ENCODE peak calls at places on chromosomes 6 and 20, in ten cellular contexts. X, S, R, W, E, P, K, L, F and D are unnamed samples.

GRCh38 chr20:32596681-32597252 is 11.6 kb upstream of the NOL4L start:
- DNase-seq in L (no peak), F (no peak), P (no peak), E (no peak), R (no peak), S (no peak), K (no peak), X (no peak), W (no peak), D (no peak)

GRCh38 chr6:55778704-55779103 is 96.7 kb downstream of the BMP5 start:
- DNase-seq in W (no peak), X (no peak), K (no peak), L (no peak), E (no peak), S (no peak), R (no peak), P (no peak), F (no peak), D (no peak)

GRCh38 chr6:159038914-159039884 is 5.6 kb downstream of the TAGAP start:
- DNase-seq in S (no peak), P (peak; percentile 64), F (peak; percentile 52), E (no peak), K (no peak), R (peak; percentile 3), W (no peak), X (no peak), L (no peak), D (peak; percentile 54)

GRCh38 chr20:63335711-63336110 is 25.4 kb downstream of the CHRNA4 start:
- DNase-seq in L (no peak), S (no peak), P (no peak), E (no peak), X (no peak), K (no peak), R (no peak), F (no peak), W (no peak), D (no peak)

GRCh38 chr20:7855545-7855944 is 84.7 kb downstream of the HAO1 start:
- DNase-seq in W (no peak), E (no peak), P (no peak), K (no peak), L (no peak), X (no peak), F (no peak), S (no peak), R (no peak), D (no peak)

GRCh38 chr6:3052481-3053230 is 15.6 kb upstream of the RIPK1 start:
- DNase-seq in K (no peak), E (no peak), L (no peak), R (no peak), S (no peak), X (no peak), W (no peak), F (no peak), P (no peak), D (no peak)

GRCh38 chr6:16553531-16553930 is 207.7 kb downstream of the ATXN1 start:
- DNase-seq in P (no peak), X (no peak), W (no peak), F (no peak), E (no peak), L (no peak), R (no peak), S (no peak), K (no peak), D (no peak)

GRCh38 chr6:132819405-132820145 is 5.2 kb downstream of the RPS12 start:
- DNase-seq in L (no peak), R (no peak), E (no peak), K (no peak), W (no peak), P (no peak), F (no peak), X (peak; percentile 24), S (no peak), D (no peak)

GRCh38 chr20:51687071-51687470 is 81.1 kb downstream of the ATP9A start:
- DNase-seq in K (peak; percentile 89), W (no peak), F (no peak), S (no peak), X (peak; percentile 95), L (no peak), E (no peak), P (no peak), R (no peak), D (no peak)

GRCh38 chr6:164554700-164555479 is 754.5 kb downstream of the C6orf118 start:
- DNase-seq in X (no peak), S (no peak), E (no peak), R (no peak), W (no peak), L (no peak), K (no peak), P (no peak), F (no peak), D (no peak)

GRCh38 chr6:84415517-84415916 is 188.1 kb upstream of the CEP162 start:
- DNase-seq in L (no peak), P (no peak), S (no peak), K (no peak), W (no peak), R (no peak), F (no peak), E (no peak), X (no peak), D (no peak)

GRCh38 chr6:71906813-71907212 is 20.5 kb downstream of the RIMS1 start:
- DNase-seq in X (no peak), F (no peak), L (no peak), S (no peak), R (no peak), P (no peak), E (no peak), W (no peak), K (no peak), D (no peak)

GRCh38 chr6:10180138-10181074 is 234.5 kb downstream of the TFAP2A start:
- DNase-seq in S (no peak), E (no peak), P (no peak), X (no peak), W (no peak), F (no peak), L (no peak), R (no peak), K (no peak), D (no peak)

GRCh38 chr20:45991616-45992015 is 17.1 kb upstream of the MMP9 start:
- DNase-seq in F (no peak), X (no peak), W (no peak), E (no peak), K (no peak), S (no peak), P (no peak), R (no peak), L (no peak), D (no peak)

GRCh38 chr6:157714153-157714490 is 108.9 kb upstream of the SNX9 start:
- DNase-seq in X (no peak), F (no peak), L (no peak), E (no peak), R (no peak), P (no peak), W (peak; percentile 33), S (no peak), K (no peak), D (no peak)

GRCh38 chr6:1952726-1953360 is 292.6 kb downstream of the GMDS start:
- DNase-seq in S (no peak), L (no peak), F (no peak), R (no peak), W (peak; percentile 92), E (no peak), X (no peak), K (peak; percentile 18), P (no peak), D (no peak)

GRCh38 chr6:52365871-52366540 is 4.1 kb downstream of the PAQR8 start:
- DNase-seq in F (no peak), R (no peak), P (no peak), S (no peak), W (no peak), X (no peak), E (no peak), L (no peak), K (no peak), D (no peak)

GRCh38 chr6:41083072-41083471 is 10.3 kb downstream of the NFYA start:
- DNase-seq in E (no peak), R (no peak), W (no peak), F (no peak), X (no peak), K (no peak), L (no peak), P (no peak), S (no peak), D (no peak)

GRCh38 chr6:27688014-27688586 is 215.2 kb upstream of the ZNF184 start:
- DNase-seq in R (peak; percentile 71), E (peak; percentile 69), X (peak; percentile 87), L (peak; percentile 63), S (peak; percentile 75), P (peak; percentile 55), F (peak; percentile 91), K (peak; percentile 79), W (peak; percentile 83), D (peak; percentile 72)

GRCh38 chr6:39428152-39428551 is 105.7 kb upstream of the KCNK16 start:
- DNase-seq in K (no peak), L (no peak), F (no peak), R (no peak), S (no peak), X (no peak), E (no peak), P (no peak), W (no peak), D (no peak)

GRCh38 chr20:35907017-35907685 is 47.2 kb downstream of the SCAND1 start:
- DNase-seq in K (no peak), L (no peak), E (no peak), X (no peak), S (no peak), W (no peak), R (no peak), F (no peak), P (no peak), D (no peak)

GRCh38 chr6:127146935-127147334 is 28.5 kb downstream of the RSPO3 start:
- DNase-seq in S (no peak), L (peak; percentile 19), R (no peak), K (no peak), F (no peak), P (no peak), E (peak; percentile 33), X (peak; percentile 41), W (no peak), D (no peak)

GRCh38 chr20:48332555-48332954 is 495.2 kb downstream of the PREX1 start:
- DNase-seq in F (no peak), S (no peak), X (no peak), L (no peak), K (no peak), R (no peak), E (no peak), W (no peak), P (no peak), D (no peak)

GRCh38 chr6:138970856-138971425 is 17.1 kb downstream of the REPS1 start:
- DNase-seq in S (no peak), F (peak; percentile 52), W (peak; percentile 54), E (no peak), R (no peak), X (peak; percentile 87), K (no peak), L (no peak), P (no peak), D (no peak)

GRCh38 chr6:158038291-158039177 is 56.9 kb downstream of the SYNJ2 start:
- DNase-seq in R (no peak), P (no peak), E (no peak), X (no peak), F (no peak), W (no peak), L (no peak), S (no peak), K (no peak), D (no peak)

GRCh38 chr6:78700997-78701396 is 166.4 kb upstream of the IRAK1BP1 start:
- DNase-seq in K (no peak), E (no peak), L (no peak), R (no peak), F (no peak), X (no peak), W (no peak), S (no peak), P (no peak), D (no peak)

GRCh38 chr6:89643411-89643810 is 4.9 kb upstream of the LYRM2 start:
- DNase-seq in F (no peak), W (no peak), S (no peak), R (no peak), P (no peak), E (no peak), L (no peak), X (no peak), K (no peak), D (no peak)

GRCh38 chr6:11341867-11342266 is 109.4 kb upstream of the NEDD9 start:
- DNase-seq in W (no peak), X (no peak), S (no peak), R (no peak), F (no peak), K (no peak), P (no peak), L (no peak), E (no peak), D (no peak)